ENCODE peak calls at places on chromosomes 16 and 17, in ten cellular contexts. One of them, this sample, is unnamed. For H3K4me1, the result is how much of the 10 kb centered on the place peaks cover.

GRCh38 chr17:21161498-21162393 is 35.0 kb downstream of the DHRS7B start:
- DNase-seq in pancreas: no peak
- DNase-seq in mucosa of descending colon: no peak
- DNase-seq in gastrocnemius medialis: peak
- DNase-seq in Panc1: no peak
- DNase-seq in fibroblast of lung: peak
- DNase-seq in IMR-90: peak
- DNase-seq in A549: peak
- DNase-seq in heart left ventricle: no peak
- DNase-seq in cardiac muscle cell: peak
- DNase-seq in this sample: no peak

GRCh38 chr17:28878981-28879380 is 18.6 kb downstream of the FLOT2 start:
- DNase-seq in A549: peak
- DNase-seq in heart left ventricle: no peak
- DNase-seq in mucosa of descending colon: no peak
- DNase-seq in pancreas: no peak
- DNase-seq in IMR-90: peak
- DNase-seq in Panc1: no peak
- DNase-seq in cardiac muscle cell: peak
- DNase-seq in gastrocnemius medialis: no peak
- DNase-seq in fibroblast of lung: peak
- DNase-seq in this sample: no peak

GRCh38 chr16:50478773-50479149 is 69.4 kb upstream of the NKD1 start:
- DNase-seq in Panc1: no peak
- DNase-seq in gastrocnemius medialis: no peak
- DNase-seq in A549: no peak
- DNase-seq in IMR-90: no peak
- DNase-seq in pancreas: no peak
- DNase-seq in fibroblast of lung: no peak
- DNase-seq in mucosa of descending colon: peak
- DNase-seq in cardiac muscle cell: no peak
- DNase-seq in heart left ventricle: no peak
- DNase-seq in this sample: no peak

GRCh38 chr17:68602267-68602644 is 1.1 kb upstream of the FAM20A start:
- DNase-seq in heart left ventricle: no peak
- DNase-seq in cardiac muscle cell: no peak
- DNase-seq in Panc1: no peak
- DNase-seq in fibroblast of lung: no peak
- DNase-seq in A549: no peak
- DNase-seq in mucosa of descending colon: no peak
- DNase-seq in IMR-90: no peak
- DNase-seq in pancreas: no peak
- DNase-seq in gastrocnemius medialis: no peak
- DNase-seq in this sample: no peak

GRCh38 chr17:43324205-43324893 is 74.4 kb upstream of the ARL4D start:
- DNase-seq in cardiac muscle cell: no peak
- DNase-seq in mucosa of descending colon: no peak
- DNase-seq in A549: peak
- DNase-seq in fibroblast of lung: no peak
- DNase-seq in heart left ventricle: no peak
- DNase-seq in IMR-90: no peak
- DNase-seq in Panc1: no peak
- DNase-seq in pancreas: no peak
- DNase-seq in gastrocnemius medialis: no peak
- DNase-seq in this sample: no peak

GRCh38 chr17:7897773-7898172 is 9.2 kb downstream of the CHD3 start:
- DNase-seq in pancreas: no peak
- DNase-seq in mucosa of descending colon: no peak
- DNase-seq in Panc1: no peak
- DNase-seq in gastrocnemius medialis: no peak
- DNase-seq in A549: peak
- DNase-seq in fibroblast of lung: peak
- DNase-seq in cardiac muscle cell: peak
- DNase-seq in heart left ventricle: no peak
- DNase-seq in IMR-90: peak
- DNase-seq in this sample: no peak

GRCh38 chr16:70428178-70428998 is 10.5 kb downstream of the ST3GAL2 start:
- DNase-seq in IMR-90: peak
- DNase-seq in gastrocnemius medialis: peak
- DNase-seq in fibroblast of lung: peak
- DNase-seq in pancreas: peak
- DNase-seq in mucosa of descending colon: peak
- DNase-seq in cardiac muscle cell: peak
- DNase-seq in heart left ventricle: peak
- DNase-seq in A549: peak
- DNase-seq in Panc1: peak
- DNase-seq in this sample: peak

GRCh38 chr16:4572715-4573114 is 16.6 kb downstream of the C16orf96 start:
- DNase-seq in heart left ventricle: peak
- DNase-seq in pancreas: no peak
- DNase-seq in mucosa of descending colon: no peak
- DNase-seq in gastrocnemius medialis: peak
- DNase-seq in Panc1: no peak
- DNase-seq in IMR-90: no peak
- DNase-seq in fibroblast of lung: peak
- DNase-seq in cardiac muscle cell: peak
- DNase-seq in A549: no peak
- DNase-seq in this sample: peak

GRCh38 chr17:34472363-34472762 is 107.0 kb upstream of the TMEM132E start:
- DNase-seq in heart left ventricle: no peak
- DNase-seq in pancreas: no peak
- DNase-seq in gastrocnemius medialis: no peak
- DNase-seq in fibroblast of lung: no peak
- DNase-seq in mucosa of descending colon: no peak
- DNase-seq in Panc1: no peak
- DNase-seq in cardiac muscle cell: no peak
- DNase-seq in A549: no peak
- DNase-seq in IMR-90: no peak
- DNase-seq in this sample: no peak

GRCh38 chr17:80000136-80000535 is 35.5 kb downstream of the TBC1D16 start:
- DNase-seq in mucosa of descending colon: no peak
- DNase-seq in pancreas: no peak
- DNase-seq in gastrocnemius medialis: no peak
- DNase-seq in heart left ventricle: no peak
- DNase-seq in A549: no peak
- DNase-seq in fibroblast of lung: no peak
- DNase-seq in Panc1: no peak
- DNase-seq in IMR-90: no peak
- DNase-seq in cardiac muscle cell: no peak
- DNase-seq in this sample: no peak

GRCh38 chr17:78884148-78884870 is 18.7 kb downstream of the CEP295NL start:
- DNase-seq in heart left ventricle: no peak
- DNase-seq in IMR-90: no peak
- DNase-seq in fibroblast of lung: no peak
- DNase-seq in cardiac muscle cell: peak
- DNase-seq in mucosa of descending colon: no peak
- DNase-seq in A549: no peak
- DNase-seq in pancreas: no peak
- DNase-seq in gastrocnemius medialis: no peak
- DNase-seq in Panc1: no peak
- DNase-seq in this sample: no peak

GRCh38 chr17:78883533-78884131 is 19.4 kb downstream of the CEP295NL start:
- DNase-seq in A549: peak
- DNase-seq in mucosa of descending colon: peak
- DNase-seq in Panc1: peak
- DNase-seq in pancreas: peak
- DNase-seq in fibroblast of lung: peak
- DNase-seq in gastrocnemius medialis: peak
- DNase-seq in heart left ventricle: peak
- DNase-seq in cardiac muscle cell: peak
- DNase-seq in IMR-90: peak
- DNase-seq in this sample: peak

GRCh38 chr17:78884876-78885667 is 17.9 kb downstream of the CEP295NL start:
- DNase-seq in cardiac muscle cell: no peak
- DNase-seq in gastrocnemius medialis: no peak
- DNase-seq in pancreas: no peak
- DNase-seq in IMR-90: no peak
- DNase-seq in Panc1: no peak
- DNase-seq in fibroblast of lung: no peak
- DNase-seq in A549: no peak
- DNase-seq in heart left ventricle: no peak
- DNase-seq in mucosa of descending colon: no peak
- DNase-seq in this sample: no peak

GRCh38 chr17:78882546-78883089 is 20.4 kb downstream of the CEP295NL start:
- DNase-seq in pancreas: no peak
- DNase-seq in heart left ventricle: peak
- DNase-seq in cardiac muscle cell: no peak
- DNase-seq in mucosa of descending colon: no peak
- DNase-seq in gastrocnemius medialis: peak
- DNase-seq in IMR-90: no peak
- DNase-seq in A549: no peak
- DNase-seq in Panc1: no peak
- DNase-seq in fibroblast of lung: no peak
- DNase-seq in this sample: no peak

GRCh38 chr17:78883090-78883532 is 19.9 kb downstream of the CEP295NL start:
- DNase-seq in heart left ventricle: peak
- DNase-seq in mucosa of descending colon: no peak
- DNase-seq in Panc1: peak
- DNase-seq in cardiac muscle cell: peak
- DNase-seq in A549: peak
- DNase-seq in pancreas: peak
- DNase-seq in IMR-90: peak
- DNase-seq in gastrocnemius medialis: peak
- DNase-seq in fibroblast of lung: peak
- DNase-seq in this sample: peak
- H3K4me3 ChIP-seq in heart left ventricle: no peak
- H3K4me3 ChIP-seq in mucosa of descending colon: no peak
- H3K4me3 ChIP-seq in Panc1: peak
- H3K4me3 ChIP-seq in cardiac muscle cell: no peak
- H3K4me3 ChIP-seq in A549: peak
- H3K4me3 ChIP-seq in pancreas: no peak
- H3K4me3 ChIP-seq in IMR-90: no peak
- H3K4me3 ChIP-seq in gastrocnemius medialis: peak
- H3K4me3 ChIP-seq in fibroblast of lung: peak
- H3K4me3 ChIP-seq in this sample: peak

GRCh38 chr17:4229627-4230026 is 34.2 kb downstream of the ANKFY1 start:
- DNase-seq in mucosa of descending colon: no peak
- DNase-seq in heart left ventricle: peak
- DNase-seq in pancreas: no peak
- DNase-seq in IMR-90: peak
- DNase-seq in Panc1: no peak
- DNase-seq in fibroblast of lung: no peak
- DNase-seq in cardiac muscle cell: peak
- DNase-seq in gastrocnemius medialis: peak
- DNase-seq in A549: no peak
- DNase-seq in this sample: peak

GRCh38 chr17:4234406-4234805 is 29.4 kb downstream of the ANKFY1 start:
- DNase-seq in Panc1: no peak
- DNase-seq in heart left ventricle: no peak
- DNase-seq in IMR-90: peak
- DNase-seq in cardiac muscle cell: peak
- DNase-seq in fibroblast of lung: no peak
- DNase-seq in A549: no peak
- DNase-seq in mucosa of descending colon: no peak
- DNase-seq in gastrocnemius medialis: no peak
- DNase-seq in pancreas: no peak
- DNase-seq in this sample: no peak

GRCh38 chr17:4230142-4230541 is 33.6 kb downstream of the ANKFY1 start:
- DNase-seq in fibroblast of lung: peak
- DNase-seq in gastrocnemius medialis: peak
- DNase-seq in pancreas: peak
- DNase-seq in IMR-90: peak
- DNase-seq in heart left ventricle: peak
- DNase-seq in cardiac muscle cell: peak
- DNase-seq in A549: peak
- DNase-seq in Panc1: no peak
- DNase-seq in mucosa of descending colon: no peak
- DNase-seq in this sample: no peak

GRCh38 chr17:4233668-4234258 is 30.0 kb downstream of the ANKFY1 start:
- DNase-seq in heart left ventricle: peak
- DNase-seq in cardiac muscle cell: no peak
- DNase-seq in mucosa of descending colon: no peak
- DNase-seq in Panc1: no peak
- DNase-seq in IMR-90: no peak
- DNase-seq in gastrocnemius medialis: peak
- DNase-seq in fibroblast of lung: no peak
- DNase-seq in A549: no peak
- DNase-seq in pancreas: no peak
- DNase-seq in this sample: no peak

DNA sequence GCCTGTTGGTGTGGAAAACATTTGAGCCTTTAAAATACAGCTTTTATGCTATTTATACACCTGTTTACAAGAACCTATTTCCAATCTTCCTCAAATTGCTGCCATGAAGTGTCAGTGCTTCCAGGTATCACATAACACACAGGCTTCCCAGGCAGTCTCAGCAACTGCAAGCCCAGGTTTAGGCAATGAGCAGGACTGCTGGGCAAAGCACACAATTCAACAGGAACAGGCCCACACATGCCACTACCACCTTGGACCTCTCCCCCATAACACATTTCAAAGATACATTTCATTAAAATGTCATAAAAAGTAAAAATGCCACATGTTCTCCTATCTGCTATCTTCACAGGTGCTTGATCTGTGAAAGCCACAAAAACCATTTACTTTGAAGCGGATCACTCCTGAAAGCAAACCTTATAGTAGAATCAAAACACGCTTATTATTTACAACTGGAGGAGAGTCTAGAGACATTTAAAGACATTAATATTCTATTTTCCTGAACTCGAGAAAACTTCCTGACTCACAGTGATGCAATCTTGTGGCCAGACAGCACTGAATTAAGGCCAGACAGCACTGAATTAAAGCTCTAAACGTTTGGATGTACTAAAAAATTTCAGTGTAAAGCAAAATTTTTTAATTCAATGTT is 31.5 kb downstream of the ANKFY1 start:
- DNase-seq in pancreas: no peak
- DNase-seq in heart left ventricle: no peak
- DNase-seq in IMR-90: peak
- DNase-seq in gastrocnemius medialis: peak
- DNase-seq in fibroblast of lung: peak
- DNase-seq in cardiac muscle cell: peak
- DNase-seq in mucosa of descending colon: no peak
- DNase-seq in Panc1: no peak
- DNase-seq in A549: no peak
- DNase-seq in this sample: no peak
- H3K4me1 ChIP-seq in pancreas: under half
- H3K4me1 ChIP-seq in heart left ventricle: under half
- H3K4me1 ChIP-seq in IMR-90: under half
- H3K4me1 ChIP-seq in gastrocnemius medialis: half or more
- H3K4me1 ChIP-seq in fibroblast of lung: under half
- H3K4me1 ChIP-seq in cardiac muscle cell: under half
- H3K4me1 ChIP-seq in mucosa of descending colon: under half
- H3K4me1 ChIP-seq in Panc1: under half
- H3K4me1 ChIP-seq in A549: under half
- H3K4me1 ChIP-seq in this sample: under half

GRCh38 chr16:24700549-24701392 is 28.7 kb upstream of the TNRC6A start:
- DNase-seq in mucosa of descending colon: peak
- DNase-seq in cardiac muscle cell: peak
- DNase-seq in Panc1: peak
- DNase-seq in A549: peak
- DNase-seq in fibroblast of lung: peak
- DNase-seq in heart left ventricle: peak
- DNase-seq in IMR-90: peak
- DNase-seq in pancreas: peak
- DNase-seq in gastrocnemius medialis: peak
- DNase-seq in this sample: peak
- TF ChIP-seq CTCF in mucosa of descending colon: no peak
- TF ChIP-seq CTCF in cardiac muscle cell: peak
- TF ChIP-seq CTCF in Panc1: no peak
- TF ChIP-seq CTCF in A549: peak
- TF ChIP-seq CTCF in fibroblast of lung: peak
- TF ChIP-seq CTCF in heart left ventricle: no peak
- TF ChIP-seq CTCF in IMR-90: peak
- TF ChIP-seq CTCF in pancreas: no peak
- TF ChIP-seq CTCF in gastrocnemius medialis: no peak
- TF ChIP-seq CTCF in this sample: peak

GRCh38 chr17:38871992-38872605 is 2.2 kb downstream of the LASP1 start:
- DNase-seq in Panc1: no peak
- DNase-seq in heart left ventricle: no peak
- DNase-seq in A549: no peak
- DNase-seq in IMR-90: no peak
- DNase-seq in gastrocnemius medialis: no peak
- DNase-seq in pancreas: no peak
- DNase-seq in fibroblast of lung: no peak
- DNase-seq in mucosa of descending colon: no peak
- DNase-seq in cardiac muscle cell: no peak
- DNase-seq in this sample: no peak
- H3K4me3 ChIP-seq in Panc1: peak
- H3K4me3 ChIP-seq in heart left ventricle: no peak
- H3K4me3 ChIP-seq in A549: peak
- H3K4me3 ChIP-seq in IMR-90: peak
- H3K4me3 ChIP-seq in gastrocnemius medialis: peak
- H3K4me3 ChIP-seq in pancreas: no peak
- H3K4me3 ChIP-seq in fibroblast of lung: peak
- H3K4me3 ChIP-seq in mucosa of descending colon: no peak
- H3K4me3 ChIP-seq in cardiac muscle cell: peak
- H3K4me3 ChIP-seq in this sample: peak

This sample was measured in ovary.